ENCODE peak calls at places on chromosome 19, in ten cellular contexts. F, U, P, E, M, H, Z, N, Y and R are unnamed samples.

GRCh38 chr19:35267818-35268545 is 780 bp upstream of the USF2 start:
- DNase-seq in F (peak), U (peak), P (peak), E (peak), M (peak), H (peak), Z (peak), N (peak), Y (peak), R (peak)

GRCh38 chr19:14107581-14108461 is 9.7 kb downstream of the PRKACA start:
- DNase-seq in F (no peak), U (no peak), P (no peak), E (no peak), M (no peak), H (no peak), Z (no peak), N (no peak), Y (no peak), R (no peak)

GRCh38 chr19:2775556-2776430 is 7.3 kb downstream of the SGTA start:
- DNase-seq in F (peak), U (peak), P (peak), E (peak), M (no peak), H (no peak), Z (no peak), N (no peak), Y (no peak), R (peak)

GRCh38 chr19:49447485-49448431 is 3.9 kb downstream of the PIH1D1 start:
- DNase-seq in F (no peak), U (peak), P (no peak), E (no peak), M (no peak), H (no peak), Z (no peak), N (peak), Y (no peak), R (no peak)

GRCh38 chr19:34429553-34429952 is 1.4 kb downstream of the UBA2 start:
- DNase-seq in F (no peak), U (no peak), P (no peak), E (no peak), M (no peak), H (no peak), Z (no peak), N (no peak), Y (no peak), R (no peak)

GRCh38 chr19:55179570-55180484 is at the start of gene SYT5:
- DNase-seq in F (peak), U (peak), P (peak), E (peak), M (no peak), H (peak), Z (no peak), N (peak), Y (peak), R (peak)

GRCh38 chr19:29806098-29806866 is 5.5 kb upstream of the CCNE1 start:
- DNase-seq in F (no peak), U (peak), P (no peak), E (no peak), M (peak), H (no peak), Z (no peak), N (peak), Y (peak), R (no peak)

GRCh38 chr19:22545751-22546150 is 88.4 kb upstream of the ZNF492 start:
- DNase-seq in F (peak), U (peak), P (peak), E (no peak), M (no peak), H (peak), Z (no peak), N (peak), Y (no peak), R (peak)

GRCh38 chr19:17370026-17370587 is 7.0 kb downstream of the PLVAP start:
- DNase-seq in F (peak), U (no peak), P (peak), E (no peak), M (no peak), H (no peak), Z (no peak), N (no peak), Y (no peak), R (peak)

GRCh38 chr19:1470864-1471513 is 8.0 kb downstream of the C19orf25 start:
- DNase-seq in F (no peak), U (no peak), P (no peak), E (no peak), M (no peak), H (peak), Z (no peak), N (peak), Y (peak), R (no peak)

GRCh38 chr19:12939292-12939606 is 840 bp downstream of the CALR start:
- DNase-seq in F (peak), U (no peak), P (no peak), E (peak), M (no peak), H (no peak), Z (no peak), N (no peak), Y (no peak), R (no peak)

GRCh38 chr19:58052256-58052655 is 6.8 kb upstream of the ZNF135 start:
- DNase-seq in F (no peak), U (no peak), P (peak), E (no peak), M (no peak), H (no peak), Z (no peak), N (no peak), Y (no peak), R (no peak)

GRCh38 chr19:3006075-3006767 is 22.9 kb downstream of the TLE2 start:
- DNase-seq in F (no peak), U (no peak), P (no peak), E (no peak), M (no peak), H (no peak), Z (no peak), N (peak), Y (no peak), R (no peak)

GRCh38 chr19:48900477-48901452 is 653 bp downstream of the NUCB1 start:
- DNase-seq in F (no peak), U (peak), P (peak), E (no peak), M (no peak), H (no peak), Z (no peak), N (peak), Y (no peak), R (no peak)

GRCh38 chr19:4814625-4815425 is 16.7 kb downstream of the TICAM1 start:
- DNase-seq in F (no peak), U (peak), P (no peak), E (no peak), M (no peak), H (no peak), Z (peak), N (no peak), Y (no peak), R (no peak)